ENCODE peak calls at places on chromosomes 7 and 10, in seven cellular contexts. D is NCI-H2081; A is EL; M is small intestine; I is pons; U is stimulated activated CD4-positive, alpha-beta T cell treated with anti-CD3 and anti-CD28 coated beads, Interleukin-4, amount 100 ng/mL, for 4 hours; F is GM03348. V is an unnamed sample.

GRCh38 chr7:40848541-40849221 is 713.9 kb downstream of the SUGCT start:
- DNase-seq in U (no peak), M (no peak), A (no peak), D (no peak), F (peak; percentile 6), I (no peak), V (no peak)

GRCh38 chr10:94324609-94325233 is 38.0 kb downstream of the NOC3L start:
- DNase-seq in I (no peak), M (no peak), D (no peak), U (no peak), F (no peak), A (no peak), V (no peak)

GRCh38 chr7:25795824-25796235 is 356.2 kb upstream of the NFE2L3 start:
- DNase-seq in U (no peak), D (no peak), F (peak; percentile 18), A (peak; percentile 52), I (no peak), M (peak; percentile 1), V (no peak)

GRCh38 chr10:127315888-127316287 is 119.5 kb upstream of the INSYN2A start:
- DNase-seq in D (no peak), U (no peak), F (no peak), M (no peak), I (no peak), A (no peak), V (no peak)

GRCh38 chr7:24576171-24577052 is 3.2 kb downstream of the PALS2 start:
- DNase-seq in U (no peak), A (peak; percentile 72), I (peak; percentile 79), F (peak; percentile 68), D (peak; percentile 79), M (peak; percentile 78), V (no peak)

GRCh38 chr7:158592541-158592940 is 4.9 kb upstream of the PTPRN2 start:
- DNase-seq in I (no peak), A (no peak), D (no peak), F (no peak), M (no peak), U (no peak), V (no peak)

GRCh38 chr7:135490783-135491182 is 19.1 kb downstream of the CNOT4 start:
- DNase-seq in M (peak; percentile 73), F (no peak), A (peak; percentile 50), D (no peak), U (no peak), I (no peak), V (no peak)

GRCh38 chr10:114691442-114691941 is 33.4 kb upstream of the ABLIM1 start:
- DNase-seq in U (no peak), D (no peak), F (peak; percentile 29), A (peak; percentile 70), I (no peak), M (no peak), V (no peak)

GRCh38 chr10:58299580-58299979 is 30.6 kb downstream of the CISD1 start:
- DNase-seq in M (peak; percentile 77), F (peak; percentile 70), A (peak; percentile 50), D (peak; percentile 45), I (peak; percentile 51), U (peak; percentile 35), V (peak; percentile 28)

GRCh38 chr10:125159932-125160855 is at the start of gene CTBP2:
- DNase-seq in M (peak; percentile 43), A (peak; percentile 67), F (peak; percentile 85), U (no peak), D (peak; percentile 26), I (no peak), V (no peak)

GRCh38 chr7:12769464-12769863 is 82.0 kb downstream of the ARL4A start:
- DNase-seq in A (no peak), D (no peak), M (no peak), I (no peak), F (peak; percentile 12), U (no peak), V (no peak)

GRCh38 chr7:15284406-15284805 is 277.4 kb downstream of the AGMO start:
- DNase-seq in F (no peak), A (no peak), M (no peak), I (no peak), U (no peak), D (no peak), V (no peak)

GRCh38 chr7:32501522-32501921 is 6.2 kb downstream of the AVL9 start:
- DNase-seq in U (no peak), M (no peak), F (peak; percentile 53), A (peak; percentile 73), D (no peak), I (peak; percentile 43), V (no peak)

GRCh38 chr7:100914879-100915442 is 19.3 kb upstream of the ACHE start:
- DNase-seq in A (no peak), F (no peak), M (peak; percentile 43), U (no peak), I (no peak), D (no peak), V (no peak)

GRCh38 chr7:90574136-90574819 is 21.8 kb upstream of the CDK14 start:
- DNase-seq in U (no peak), M (no peak), A (no peak), I (no peak), D (no peak), F (no peak), V (no peak)

GRCh38 chr7:24898691-24899090 is 81.3 kb downstream of the OSBPL3 start:
- DNase-seq in I (no peak), D (no peak), M (no peak), U (no peak), A (peak; percentile 57), F (no peak), V (no peak)

GRCh38 chr7:27110977-27111752 is 8.7 kb upstream of the HOXA2 start:
- DNase-seq in F (peak; percentile 43), I (no peak), D (no peak), M (no peak), A (peak; percentile 53), U (no peak), V (no peak)

GRCh38 chr7:157485961-157486510 is 149.2 kb downstream of the DNAJB6 start:
- DNase-seq in D (no peak), A (no peak), F (no peak), I (no peak), M (no peak), U (no peak), V (no peak)

GRCh38 chr7:79421751-79422150 is 31.7 kb downstream of the MAGI2 start:
- DNase-seq in F (no peak), D (no peak), A (no peak), I (peak; percentile 86), U (no peak), M (no peak), V (no peak)

GRCh38 chr10:132407846-132408278 is 10.9 kb downstream of the PWWP2B start:
- DNase-seq in U (no peak), I (no peak), M (peak; percentile 84), A (no peak), F (no peak), D (peak; percentile 39), V (no peak)

GRCh38 chr7:123154231-123154860 is 45.4 kb downstream of the SLC13A1 start:
- DNase-seq in A (peak; percentile 58), I (peak; percentile 87), F (peak; percentile 49), M (peak; percentile 84), D (peak; percentile 91), U (peak; percentile 6), V (no peak)

GRCh38 chr10:49393301-49393700 is 2.6 kb downstream of the DRGX start:
- DNase-seq in D (no peak), I (no peak), F (no peak), M (no peak), U (no peak), A (no peak), V (no peak)

GRCh38 chr7:77199008-77199966 is at the start of gene FGL2:
- DNase-seq in M (peak; percentile 62), U (peak; percentile 7), D (peak; percentile 79), F (peak; percentile 69), I (peak; percentile 55), A (peak; percentile 16), V (peak; percentile 10)

GRCh38 chr7:87784424-87784823 is 91.7 kb downstream of the SLC25A40 start:
- DNase-seq in D (no peak), M (no peak), U (no peak), A (peak; percentile 9), F (no peak), I (no peak), V (no peak)

GRCh38 chr10:88386204-88386877 is 196.8 kb downstream of the RNLS start:
- DNase-seq in I (no peak), U (no peak), D (no peak), M (peak; percentile 81), A (peak; percentile 48), F (no peak), V (no peak)

GRCh38 chr10:19498348-19499290 is 317.6 kb upstream of the PLXDC2 start:
- DNase-seq in U (no peak), I (no peak), M (no peak), D (no peak), F (no peak), A (no peak), V (no peak)